ENCODE peak calls at places on chromosomes 4 and X, in eight cellular contexts. One of them, this sample, is unnamed.
A peak's percentile ranks its signal among the peaks of the same experiment; 100 is the strongest.

GRCh38 chrX:71198066-71198465 is 25.0 kb upstream of the GJB1 start:
- DNase-seq in coronary artery: no peak
- DNase-seq in CD4-positive, alpha-beta memory T cell: peak; percentile 15
- DNase-seq in stimulated activated CD4-positive, alpha-beta T cell treated with anti-CD3 and anti-CD28 coated beads, Interleukin-2, amount 100 ng/mL, for 48 hours: no peak
- DNase-seq in NCI-H345: no peak
- DNase-seq in IMR-90: no peak
- DNase-seq in activated T-helper 1 cell treated with anti-CD3 and anti-CD28 coated beads, Interleukin-2, amount 50 U/mL, for 16 hours: no peak
- DNase-seq in heart left ventricle: no peak
- DNase-seq in this sample: peak; percentile 32

GRCh38 chr4:4386296-4386735 is 586 bp upstream of the NSG1 start:
- DNase-seq in coronary artery: no peak
- DNase-seq in CD4-positive, alpha-beta memory T cell: peak; percentile 40
- DNase-seq in heart left ventricle: no peak
- DNase-seq in activated T-helper 1 cell treated with anti-CD3 and anti-CD28 coated beads, Interleukin-2, amount 50 U/mL, for 16 hours: no peak
- DNase-seq in IMR-90: no peak
- DNase-seq in NCI-H345: peak; percentile 42
- DNase-seq in stimulated activated CD4-positive, alpha-beta T cell treated with anti-CD3 and anti-CD28 coated beads, Interleukin-2, amount 100 ng/mL, for 48 hours: no peak
- DNase-seq in this sample: no peak

GRCh38 chrX:85243761-85244410 is at the start of the genes SATL1 and ZNF711:
- DNase-seq in heart left ventricle: peak; percentile 27
- DNase-seq in IMR-90: peak; percentile 51
- DNase-seq in stimulated activated CD4-positive, alpha-beta T cell treated with anti-CD3 and anti-CD28 coated beads, Interleukin-2, amount 100 ng/mL, for 48 hours: no peak
- DNase-seq in NCI-H345: peak; percentile 93
- DNase-seq in CD4-positive, alpha-beta memory T cell: no peak
- DNase-seq in activated T-helper 1 cell treated with anti-CD3 and anti-CD28 coated beads, Interleukin-2, amount 50 U/mL, for 16 hours: no peak
- DNase-seq in coronary artery: no peak
- DNase-seq in this sample: no peak

GRCh38 chr4:72326692-72327632 is 242.1 kb downstream of the ADAMTS3 start:
- DNase-seq in IMR-90: peak; percentile 42
- DNase-seq in coronary artery: no peak
- DNase-seq in NCI-H345: peak; percentile 36
- DNase-seq in heart left ventricle: no peak
- DNase-seq in activated T-helper 1 cell treated with anti-CD3 and anti-CD28 coated beads, Interleukin-2, amount 50 U/mL, for 16 hours: no peak
- DNase-seq in stimulated activated CD4-positive, alpha-beta T cell treated with anti-CD3 and anti-CD28 coated beads, Interleukin-2, amount 100 ng/mL, for 48 hours: no peak
- DNase-seq in CD4-positive, alpha-beta memory T cell: no peak
- DNase-seq in this sample: no peak

GRCh38 chr4:186191266-186192067 is at the start of gene CYP4V2:
- DNase-seq in NCI-H345: peak; percentile 66
- DNase-seq in coronary artery: peak; percentile 91
- DNase-seq in IMR-90: peak; percentile 72
- DNase-seq in CD4-positive, alpha-beta memory T cell: peak; percentile 86
- DNase-seq in stimulated activated CD4-positive, alpha-beta T cell treated with anti-CD3 and anti-CD28 coated beads, Interleukin-2, amount 100 ng/mL, for 48 hours: peak; percentile 79
- DNase-seq in activated T-helper 1 cell treated with anti-CD3 and anti-CD28 coated beads, Interleukin-2, amount 50 U/mL, for 16 hours: peak; percentile 78
- DNase-seq in heart left ventricle: peak; percentile 86
- DNase-seq in this sample: peak; percentile 91

GRCh38 chr4:105550641-105551040 is 1.8 kb upstream of the ARHGEF38 start:
- DNase-seq in heart left ventricle: no peak
- DNase-seq in IMR-90: no peak
- DNase-seq in NCI-H345: no peak
- DNase-seq in CD4-positive, alpha-beta memory T cell: no peak
- DNase-seq in activated T-helper 1 cell treated with anti-CD3 and anti-CD28 coated beads, Interleukin-2, amount 50 U/mL, for 16 hours: no peak
- DNase-seq in coronary artery: no peak
- DNase-seq in stimulated activated CD4-positive, alpha-beta T cell treated with anti-CD3 and anti-CD28 coated beads, Interleukin-2, amount 100 ng/mL, for 48 hours: no peak
- DNase-seq in this sample: no peak

GRCh38 chrX:44483965-44484606 is 58.6 kb downstream of the FUNDC1 start:
- DNase-seq in stimulated activated CD4-positive, alpha-beta T cell treated with anti-CD3 and anti-CD28 coated beads, Interleukin-2, amount 100 ng/mL, for 48 hours: no peak
- DNase-seq in activated T-helper 1 cell treated with anti-CD3 and anti-CD28 coated beads, Interleukin-2, amount 50 U/mL, for 16 hours: no peak
- DNase-seq in heart left ventricle: no peak
- DNase-seq in NCI-H345: no peak
- DNase-seq in coronary artery: no peak
- DNase-seq in CD4-positive, alpha-beta memory T cell: no peak
- DNase-seq in IMR-90: no peak
- DNase-seq in this sample: no peak

GRCh38 chr4:144723471-144723870 is 77.5 kb downstream of the HHIP start:
- DNase-seq in CD4-positive, alpha-beta memory T cell: no peak
- DNase-seq in stimulated activated CD4-positive, alpha-beta T cell treated with anti-CD3 and anti-CD28 coated beads, Interleukin-2, amount 100 ng/mL, for 48 hours: no peak
- DNase-seq in activated T-helper 1 cell treated with anti-CD3 and anti-CD28 coated beads, Interleukin-2, amount 50 U/mL, for 16 hours: no peak
- DNase-seq in heart left ventricle: no peak
- DNase-seq in NCI-H345: no peak
- DNase-seq in IMR-90: no peak
- DNase-seq in coronary artery: no peak
- DNase-seq in this sample: no peak

GRCh38 chrX:79065696-79066095 is 78.8 kb upstream of the GPR174 start:
- DNase-seq in stimulated activated CD4-positive, alpha-beta T cell treated with anti-CD3 and anti-CD28 coated beads, Interleukin-2, amount 100 ng/mL, for 48 hours: no peak
- DNase-seq in IMR-90: no peak
- DNase-seq in coronary artery: no peak
- DNase-seq in activated T-helper 1 cell treated with anti-CD3 and anti-CD28 coated beads, Interleukin-2, amount 50 U/mL, for 16 hours: no peak
- DNase-seq in CD4-positive, alpha-beta memory T cell: no peak
- DNase-seq in heart left ventricle: no peak
- DNase-seq in NCI-H345: no peak
- DNase-seq in this sample: no peak

GRCh38 chrX:46713672-46714487 is 45.0 kb downstream of the SLC9A7 start:
- DNase-seq in stimulated activated CD4-positive, alpha-beta T cell treated with anti-CD3 and anti-CD28 coated beads, Interleukin-2, amount 100 ng/mL, for 48 hours: no peak
- DNase-seq in activated T-helper 1 cell treated with anti-CD3 and anti-CD28 coated beads, Interleukin-2, amount 50 U/mL, for 16 hours: no peak
- DNase-seq in NCI-H345: no peak
- DNase-seq in IMR-90: peak; percentile 22
- DNase-seq in coronary artery: no peak
- DNase-seq in CD4-positive, alpha-beta memory T cell: no peak
- DNase-seq in heart left ventricle: no peak
- DNase-seq in this sample: no peak

GRCh38 chr4:15479913-15480185 is 10.2 kb downstream of the CC2D2A start:
- DNase-seq in CD4-positive, alpha-beta memory T cell: no peak
- DNase-seq in NCI-H345: no peak
- DNase-seq in activated T-helper 1 cell treated with anti-CD3 and anti-CD28 coated beads, Interleukin-2, amount 50 U/mL, for 16 hours: no peak
- DNase-seq in heart left ventricle: no peak
- DNase-seq in IMR-90: peak; percentile 91
- DNase-seq in stimulated activated CD4-positive, alpha-beta T cell treated with anti-CD3 and anti-CD28 coated beads, Interleukin-2, amount 100 ng/mL, for 48 hours: no peak
- DNase-seq in coronary artery: no peak
- DNase-seq in this sample: no peak

GRCh38 chrX:10769696-10770619 is 149.6 kb upstream of the MID1 start:
- DNase-seq in stimulated activated CD4-positive, alpha-beta T cell treated with anti-CD3 and anti-CD28 coated beads, Interleukin-2, amount 100 ng/mL, for 48 hours: no peak
- DNase-seq in activated T-helper 1 cell treated with anti-CD3 and anti-CD28 coated beads, Interleukin-2, amount 50 U/mL, for 16 hours: no peak
- DNase-seq in NCI-H345: peak; percentile 91
- DNase-seq in CD4-positive, alpha-beta memory T cell: no peak
- DNase-seq in IMR-90: peak; percentile 61
- DNase-seq in coronary artery: no peak
- DNase-seq in heart left ventricle: no peak
- DNase-seq in this sample: no peak

This sample was measured in GM12891.